ENCODE peak calls at places on chromosomes 16 and 17, in five cellular contexts. R, S, I, L and H are unnamed samples.

GRCh38 chr16:11161974-11162373 is 94.0 kb downstream of the SOCS1 start:
- DNase-seq in I (no peak), S (no peak), R (no peak), L (no peak), H (no peak)

GRCh38 chr17:42251115-42251514 is 25.1 kb downstream of the STAT5B start:
- DNase-seq in L (no peak), I (no peak), S (no peak), R (no peak), H (no peak)

GRCh38 chr16:15775663-15776304 is 81.0 kb downstream of the MYH11 start:
- DNase-seq in I (peak; percentile 52), L (no peak), S (no peak), R (no peak), H (no peak)

GRCh38 chr16:73713301-73713700 is 583.3 kb upstream of the PSMD7 start:
- DNase-seq in R (no peak), S (no peak), I (no peak), L (no peak), H (no peak)

GRCh38 chr16:9484901-9485300 is 393.5 kb downstream of the HAPSTR1 start:
- DNase-seq in R (no peak), S (no peak), L (no peak), I (no peak), H (no peak)

GRCh38 chr17:51372345-51373004 is 112.1 kb downstream of the UTP18 start:
- DNase-seq in S (peak; percentile 14), R (peak; percentile 13), I (peak; percentile 73), L (peak; percentile 98), H (peak; percentile 6)

GRCh38 chr17:83203073-83203471 is 123.7 kb downstream of the METRNL start:
- DNase-seq in I (peak; percentile 94), R (peak; percentile 38), S (peak; percentile 90), L (no peak), H (no peak)

GRCh38 chr17:79720705-79721295 is 9.9 kb upstream of the ENPP7 start:
- DNase-seq in S (no peak), R (no peak), I (no peak), L (no peak), H (no peak)

GRCh38 chr17:7993972-7994589 is 8.3 kb upstream of the GUCY2D start:
- DNase-seq in L (no peak), I (no peak), S (no peak), R (no peak), H (no peak)

GRCh38 chr16:23082161-23082788 is 67.0 kb downstream of the USP31 start:
- DNase-seq in I (no peak), R (no peak), S (no peak), L (no peak), H (no peak)

GRCh38 chr17:38914741-38915638 is 10.4 kb upstream of the LASP1NB start:
- DNase-seq in L (no peak), S (no peak), R (no peak), I (no peak), H (no peak)

GRCh38 chr16:87463722-87464690 is 28.8 kb downstream of the ZCCHC14 start:
- DNase-seq in L (no peak), I (peak; percentile 89), S (peak; percentile 78), R (peak; percentile 31), H (peak; percentile 7)

GRCh38 chr17:41404024-41404651 is 6.7 kb upstream of the KRT31 start:
- DNase-seq in I (peak; percentile 97), L (peak; percentile 99), S (peak; percentile 98), R (no peak), H (peak; percentile 27)

GRCh38 chr17:7213895-7214299 is 5.7 kb downstream of the DLG4 start:
- DNase-seq in R (peak; percentile 79), L (peak; percentile 72), I (peak; percentile 73), S (peak; percentile 68), H (no peak)

GRCh38 chr16:87921236-87921773 is 15.0 kb downstream of the CA5A start:
- DNase-seq in S (no peak), I (no peak), L (peak; percentile 15), R (no peak), H (no peak)

GRCh38 chr17:31869797-31870568 is 10.9 kb upstream of the COPRS start:
- DNase-seq in R (no peak), I (no peak), S (no peak), L (no peak), H (no peak)

DNA sequence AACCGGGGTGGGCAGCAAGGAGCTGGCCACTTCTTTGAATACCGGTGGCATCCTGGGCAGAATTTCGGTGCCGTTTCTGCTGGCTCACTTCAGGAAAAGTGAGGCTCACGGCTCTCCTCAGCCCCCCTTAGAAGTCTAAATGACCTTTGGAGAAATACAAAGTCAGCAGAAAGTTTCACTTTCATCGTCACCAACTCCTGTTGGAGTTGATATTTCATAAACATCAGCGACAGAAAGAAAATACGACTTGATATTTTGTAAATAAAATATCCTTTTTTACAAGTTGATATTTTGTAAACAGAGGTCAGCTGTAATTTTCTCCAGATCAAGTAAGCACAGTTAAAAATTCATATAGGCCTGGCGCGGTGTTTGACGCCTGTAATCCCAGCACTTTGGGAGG is 781 bp downstream of the ZNF75A start:
- DNase-seq in R (no peak), L (no peak), I (no peak), S (no peak), H (no peak)
- H3K9me3 ChIP-seq in R (peaks cover 80% of the 10 kb centered on the region), L (no peaks in the 10 kb centered on the region), I (peaks cover 48% of the 10 kb centered on the region), S (peaks cover 16% of the 10 kb centered on the region), H (peaks cover 32% of the 10 kb centered on the region)

DNA sequence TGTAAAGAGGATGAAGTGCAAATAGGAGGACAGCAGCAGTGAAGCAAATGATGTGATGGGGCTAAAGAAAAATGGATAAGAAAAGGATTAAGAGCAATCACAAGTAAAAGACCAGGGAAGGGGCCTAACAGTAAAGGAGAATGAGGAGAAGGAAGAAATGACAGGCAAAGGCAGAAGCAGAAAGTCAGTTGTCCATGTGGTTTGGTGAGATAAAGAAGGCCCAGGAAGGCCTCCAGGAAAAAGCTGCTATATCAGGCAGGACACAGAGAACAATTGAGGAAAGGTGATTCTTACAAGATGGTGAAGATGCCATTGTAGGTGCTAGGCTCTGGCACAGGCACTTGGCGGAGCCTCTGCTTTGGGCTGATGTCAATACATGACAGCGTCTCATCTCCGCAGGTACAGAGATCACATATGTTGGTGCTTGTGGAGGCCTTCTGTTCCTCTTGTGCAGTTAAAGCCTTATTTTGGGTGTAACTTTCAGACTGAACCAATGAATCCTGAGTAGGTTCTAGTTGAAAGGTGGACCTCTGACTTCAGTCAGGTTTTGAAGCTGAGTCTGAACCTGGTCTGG is 18.1 kb downstream of the RDM1 start:
- DNase-seq in L (no peak), R (no peak), S (no peak), I (no peak), H (no peak)
- H3K9me3 ChIP-seq in L (no peaks in the 10 kb centered on the region), R (no peaks in the 10 kb centered on the region), S (no peaks in the 10 kb centered on the region), I (no peaks in the 10 kb centered on the region), H (no peaks in the 10 kb centered on the region)

DNA sequence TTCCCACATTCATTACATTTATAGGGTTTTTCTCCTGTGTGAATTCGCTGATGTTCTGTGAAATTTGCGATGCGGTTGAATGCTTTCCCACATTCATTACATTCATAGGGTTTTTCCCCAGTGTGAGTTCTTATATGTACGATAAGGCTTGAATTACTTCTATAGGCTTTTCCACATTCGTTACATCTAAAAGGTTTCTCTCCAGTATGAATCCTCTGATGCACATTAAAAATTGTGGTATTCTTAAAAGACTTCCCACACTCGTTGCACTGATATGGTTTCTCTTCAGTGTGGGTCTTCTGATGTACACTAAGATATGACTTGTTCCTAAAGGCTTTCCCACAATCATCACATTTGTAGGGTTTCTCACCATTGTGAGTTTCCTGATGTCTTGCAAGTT is 30.4 kb downstream of the ZNF624 start:
- DNase-seq in L (no peak), I (no peak), S (no peak), R (no peak), H (no peak)
- H3K9me3 ChIP-seq in L (peaks cover 62% of the 10 kb centered on the region), I (peaks cover 61% of the 10 kb centered on the region), S (peaks cover 55% of the 10 kb centered on the region), R (peaks cover 89% of the 10 kb centered on the region), H (peaks cover 15% of the 10 kb centered on the region)

GRCh38 chr16:3317315-3317999 is 12.2 kb downstream of the ZNF75A start:
- DNase-seq in L (no peak), I (peak; percentile 6), S (peak; percentile 18), R (no peak), H (no peak)

GRCh38 chr16:3311496-3311895 is 6.2 kb downstream of the ZNF75A start:
- DNase-seq in I (no peak), S (no peak), R (no peak), L (no peak), H (no peak)
- H3K9me3 ChIP-seq in I (peaks cover 80% of the 10 kb centered on the region), S (peaks cover 43% of the 10 kb centered on the region), R (peaks cover 96% of the 10 kb centered on the region), L (peaks cover 12% of the 10 kb centered on the region), H (peaks cover 13% of the 10 kb centered on the region)

GRCh38 chr16:48590476-48590875 is 19.5 kb downstream of the N4BP1 start:
- DNase-seq in I (no peak), S (no peak), L (no peak), R (no peak), H (no peak)
- H3K9me3 ChIP-seq in I (peaks cover 13% of the 10 kb centered on the region), S (peaks cover 13% of the 10 kb centered on the region), L (peaks cover 23% of the 10 kb centered on the region), R (peaks cover 4% of the 10 kb centered on the region), H (peaks cover 5% of the 10 kb centered on the region)